ENCODE peak calls at places on chromosomes 13 and 19, in nine cellular contexts. F, M, P, K, D, T, J, B and Z are unnamed samples.

GRCh38 chr19:44212865-44213346 is 574 bp downstream of the ZNF227 start:
- DNase-seq in D (peak; percentile 53), B (peak; percentile 30), F (no peak), M (no peak), T (no peak), K (no peak), J (no peak), P (peak; percentile 55), Z (peak; percentile 34)

GRCh38 chr19:55369651-55370304 is 485 bp downstream of the IL11 start:
- DNase-seq in M (no peak), P (peak; percentile 76), J (peak; percentile 50), B (peak; percentile 68), T (no peak), D (peak; percentile 94), K (no peak), F (no peak), Z (peak; percentile 48)

GRCh38 chr19:19594371-19594770 is 24.1 kb downstream of the PBX4 start:
- DNase-seq in F (no peak), D (no peak), B (no peak), T (no peak), M (no peak), P (no peak), K (no peak), J (no peak), Z (no peak)

GRCh38 chr13:109802936-109803335 is 16.6 kb upstream of the IRS2 start:
- DNase-seq in F (no peak), D (no peak), J (no peak), P (no peak), T (no peak), B (no peak), K (no peak), M (peak; percentile 61), Z (no peak)

GRCh38 chr13:52405767-52406494 is at the start of gene THSD1:
- DNase-seq in B (peak; percentile 36), D (peak; percentile 71), T (peak; percentile 24), K (peak; percentile 59), P (peak; percentile 41), M (peak; percentile 50), J (peak; percentile 69), F (peak; percentile 71), Z (no peak)

GRCh38 chr13:45511310-45512147 is 46.8 kb downstream of the COG3 start:
- DNase-seq in B (peak; percentile 34), T (no peak), F (no peak), K (peak; percentile 24), J (no peak), D (peak; percentile 85), P (peak; percentile 83), M (peak; percentile 60), Z (peak; percentile 78)

GRCh38 chr13:112772929-112773328 is 83.1 kb downstream of the ATP11A start:
- DNase-seq in F (no peak), K (no peak), J (no peak), B (no peak), D (no peak), M (no peak), P (no peak), T (peak; percentile 31), Z (no peak)

GRCh38 chr19:35901055-35901644 is 810 bp upstream of the NFKBID start:
- DNase-seq in T (no peak), K (no peak), B (peak; percentile 53), M (no peak), D (peak; percentile 21), F (no peak), P (peak; percentile 51), J (no peak), Z (no peak)

GRCh38 chr19:40284501-40285352 is at the start of gene AKT2:
- DNase-seq in T (no peak), K (peak; percentile 64), J (no peak), D (peak; percentile 88), M (peak; percentile 80), P (peak; percentile 47), F (peak; percentile 66), B (peak; percentile 44), Z (peak; percentile 66)

GRCh38 chr13:103210348-103210747 is 144.1 kb upstream of the SLC10A2 start:
- DNase-seq in F (no peak), J (no peak), D (no peak), K (no peak), P (no peak), B (no peak), M (no peak), T (no peak), Z (no peak)

GRCh38 chr19:44908836-44909201 is 3.2 kb downstream of the APOE start:
- DNase-seq in F (no peak), J (no peak), P (no peak), M (no peak), B (no peak), D (no peak), T (no peak), K (no peak), Z (no peak)

GRCh38 chr13:31046711-31047279 is 114.3 kb downstream of the TEX26 start:
- DNase-seq in D (no peak), J (no peak), P (peak; percentile 68), M (peak; percentile 56), K (peak; percentile 50), B (peak; percentile 43), F (no peak), T (peak; percentile 50), Z (peak; percentile 68)

GRCh38 chr13:110538632-110539031 is 22.9 kb downstream of the RAB20 start:
- DNase-seq in F (peak; percentile 81), T (peak; percentile 45), M (no peak), K (peak; percentile 50), D (no peak), P (no peak), B (no peak), J (no peak), Z (no peak)

GRCh38 chr19:18675779-18676178 is 7.7 kb upstream of the CRTC1 start:
- DNase-seq in T (no peak), M (no peak), P (no peak), D (peak; percentile 84), J (no peak), F (no peak), B (no peak), K (no peak), Z (peak; percentile 32)

GRCh38 chr13:48580185-48580803 is 47.4 kb upstream of the RCBTB2 start:
- DNase-seq in M (peak; percentile 92), F (peak; percentile 82), P (peak; percentile 56), K (peak; percentile 84), B (no peak), J (no peak), D (peak; percentile 84), T (peak; percentile 84), Z (peak; percentile 75)

GRCh38 chr13:27300941-27301586 is 30.4 kb downstream of the RASL11A start:
- DNase-seq in P (no peak), T (no peak), J (no peak), D (no peak), K (no peak), M (no peak), B (no peak), F (peak; percentile 18), Z (no peak)

GRCh38 chr19:19110410-19111137 is 27.7 kb downstream of the TMEM161A start:
- DNase-seq in T (no peak), F (no peak), K (no peak), B (no peak), P (no peak), M (no peak), J (no peak), D (peak; percentile 87), Z (peak; percentile 67)

GRCh38 chr13:51260154-51260553 is 38.0 kb downstream of the FAM124A start:
- DNase-seq in T (no peak), F (no peak), D (no peak), J (no peak), B (no peak), K (no peak), P (no peak), M (no peak), Z (no peak)

GRCh38 chr19:44684892-44685847 is 13.8 kb upstream of the CEACAM16 start:
- DNase-seq in P (peak; percentile 97), K (peak; percentile 62), D (peak; percentile 60), T (peak; percentile 41), F (peak; percentile 79), J (no peak), B (peak; percentile 96), M (peak; percentile 77), Z (peak; percentile 93)

GRCh38 chr13:50149143-50149703 is 134.0 kb downstream of the KCNRG start:
- DNase-seq in D (no peak), P (no peak), K (no peak), T (no peak), F (no peak), J (no peak), B (no peak), M (no peak), Z (no peak)

GRCh38 chr13:94994506-94994905 is 282.2 kb upstream of the SOX21 start:
- DNase-seq in J (no peak), T (no peak), F (no peak), B (no peak), D (no peak), K (no peak), P (no peak), M (no peak), Z (no peak)

DNA sequence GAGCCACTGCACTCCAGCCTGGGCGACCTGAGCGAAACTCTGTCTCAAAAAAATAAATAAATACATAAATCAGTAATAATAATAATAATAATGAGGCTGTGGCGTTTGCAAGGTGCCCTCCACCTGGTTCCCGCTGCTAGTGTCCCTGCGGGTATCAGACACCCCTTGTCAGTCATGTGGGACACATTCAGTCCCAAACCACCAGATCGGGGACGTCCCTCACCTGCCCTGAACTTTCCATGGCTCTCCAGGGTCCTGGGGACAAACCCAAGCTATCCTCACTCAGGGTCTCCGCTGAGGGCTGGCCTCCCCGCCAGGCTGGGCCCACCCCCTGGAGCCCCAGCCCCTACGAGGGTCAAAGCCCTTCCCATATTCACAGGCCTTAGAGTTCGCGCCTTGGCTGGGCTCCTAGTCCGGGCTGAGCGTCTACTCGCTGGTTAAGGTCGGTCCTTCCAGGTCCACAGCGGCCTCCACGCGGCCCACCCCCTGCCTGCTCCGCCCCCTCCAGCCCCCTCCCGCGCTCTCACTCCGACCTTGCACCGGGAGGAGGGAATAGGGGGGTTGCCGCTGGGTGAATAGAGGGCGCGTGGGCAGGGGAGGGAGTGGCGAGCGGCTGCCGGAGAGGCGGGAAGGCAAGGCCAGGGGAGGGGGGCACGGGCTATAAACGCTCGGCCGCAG is 349 bp upstream of the KISS1R start:
- DNase-seq in K (no peak), B (no peak), J (no peak), F (no peak), M (no peak), P (no peak), T (no peak), D (peak; percentile 69), Z (peak; percentile 31)
- H3K4me3 ChIP-seq in K (no peak overlapping the region), B (no peak overlapping the region), J (peak overlapping the region; percentile 47), F (no peak overlapping the region), M (peak overlapping the region; percentile 36), P (no peak overlapping the region), T (peak overlapping the region; percentile 26), D (peak overlapping the region; percentile 72), Z (peak overlapping the region; percentile 30)

GRCh38 chr19:11963566-11964355 is 1.1 kb upstream of the ZNF763 start:
- DNase-seq in K (peak; percentile 79), J (peak; percentile 83), B (no peak), M (peak; percentile 90), P (peak; percentile 61), T (peak; percentile 82), D (peak; percentile 93), F (peak; percentile 87), Z (peak; percentile 85)
- TF ChIP-seq CTCF in K (peak; percentile 80), J (peak; percentile 82), B (peak; percentile 27), M (peak; percentile 88), P (peak; percentile 78), T (peak; percentile 76), D (peak; percentile 92), F (peak; percentile 90), Z (peak; percentile 84)

GRCh38 chr19:5090465-5090779 is 121.5 kb downstream of the KDM4B start:
- DNase-seq in P (no peak), B (no peak), F (no peak), K (no peak), M (no peak), J (no peak), D (no peak), T (no peak), Z (no peak)
- H3K27ac ChIP-seq in P (no peak overlapping the region), B (peak overlapping the region; percentile 14), F (peak overlapping the region; percentile 82), K (peak overlapping the region; percentile 69), M (no peak overlapping the region), J (no peak overlapping the region), D (no peak overlapping the region), T (no peak overlapping the region), Z (peak overlapping the region; percentile 95)

GRCh38 chr19:46494936-46495788 is 505 bp downstream of the PNMA8B start:
- DNase-seq in F (no peak), D (peak; percentile 42), J (no peak), B (no peak), M (no peak), P (no peak), T (no peak), K (no peak), Z (no peak)
- H3K4me3 ChIP-seq in F (peak overlapping the region; percentile 18), D (peak overlapping the region; percentile 76), J (peak overlapping the region; percentile 34), B (peak overlapping the region; percentile 37), M (peak overlapping the region; percentile 38), P (peak overlapping the region; percentile 45), T (peak overlapping the region; percentile 18), K (peak overlapping the region; percentile 17), Z (peak overlapping the region; percentile 38)